ENCODE peak calls at places on chromosomes 12 and 14, in seven cellular contexts. One of them, this sample, is unnamed.

GRCh38 chr12:14373202-14373601 is 7.7 kb downstream of the ATF7IP start:
- DNase-seq in HepG2: no peak
- DNase-seq in SK-N-SH: no peak
- DNase-seq in H1: no peak
- DNase-seq in GM12891: no peak
- DNase-seq in GM12892: no peak
- DNase-seq in GM12878: no peak
- DNase-seq in this sample: no peak

GRCh38 chr12:24780969-24781368 is 167.9 kb downstream of the BCAT1 start:
- DNase-seq in GM12891: no peak
- DNase-seq in GM12878: no peak
- DNase-seq in GM12892: no peak
- DNase-seq in HepG2: no peak
- DNase-seq in H1: no peak
- DNase-seq in SK-N-SH: peak
- DNase-seq in this sample: peak

GRCh38 chr12:28424965-28425364 is 234.7 kb downstream of the CCDC91 start:
- DNase-seq in HepG2: peak
- DNase-seq in GM12892: no peak
- DNase-seq in SK-N-SH: no peak
- DNase-seq in GM12891: no peak
- DNase-seq in GM12878: no peak
- DNase-seq in H1: no peak
- DNase-seq in this sample: no peak

GRCh38 chr12:104722541-104723534 is 235.3 kb downstream of the SLC41A2 start:
- DNase-seq in SK-N-SH: peak
- DNase-seq in H1: no peak
- DNase-seq in HepG2: no peak
- DNase-seq in GM12892: no peak
- DNase-seq in GM12891: no peak
- DNase-seq in GM12878: no peak
- DNase-seq in this sample: peak

GRCh38 chr12:120475643-120476042 is 6.1 kb upstream of the SRSF9 start:
- DNase-seq in H1: no peak
- DNase-seq in GM12878: no peak
- DNase-seq in GM12892: no peak
- DNase-seq in GM12891: no peak
- DNase-seq in HepG2: no peak
- DNase-seq in SK-N-SH: no peak
- DNase-seq in this sample: no peak

GRCh38 chr12:99600388-99600787 is 47.2 kb upstream of the GARIN6 start:
- DNase-seq in GM12878: peak
- DNase-seq in GM12892: no peak
- DNase-seq in SK-N-SH: no peak
- DNase-seq in HepG2: no peak
- DNase-seq in GM12891: no peak
- DNase-seq in H1: no peak
- DNase-seq in this sample: no peak

GRCh38 chr14:67641902-67642749 is 22.4 kb downstream of the ARG2 start:
- DNase-seq in GM12892: no peak
- DNase-seq in H1: no peak
- DNase-seq in HepG2: no peak
- DNase-seq in GM12878: no peak
- DNase-seq in GM12891: no peak
- DNase-seq in SK-N-SH: no peak
- DNase-seq in this sample: no peak

GRCh38 chr14:97361181-97361580 is 564.0 kb downstream of the VRK1 start:
- DNase-seq in GM12892: no peak
- DNase-seq in GM12878: no peak
- DNase-seq in H1: no peak
- DNase-seq in GM12891: no peak
- DNase-seq in HepG2: no peak
- DNase-seq in SK-N-SH: no peak
- DNase-seq in this sample: no peak

GRCh38 chr12:30630378-30631285 is 65.0 kb downstream of the IPO8 start:
- DNase-seq in H1: no peak
- DNase-seq in SK-N-SH: no peak
- DNase-seq in HepG2: no peak
- DNase-seq in GM12878: no peak
- DNase-seq in GM12891: no peak
- DNase-seq in GM12892: no peak
- DNase-seq in this sample: no peak

GRCh38 chr12:131827961-131828534 is at the start of gene MMP17:
- DNase-seq in GM12891: peak
- DNase-seq in SK-N-SH: peak
- DNase-seq in GM12878: no peak
- DNase-seq in GM12892: peak
- DNase-seq in HepG2: no peak
- DNase-seq in H1: no peak
- DNase-seq in this sample: peak

GRCh38 chr12:62865090-62865489 is 69.9 kb downstream of the PPM1H start:
- DNase-seq in H1: no peak
- DNase-seq in HepG2: no peak
- DNase-seq in GM12892: no peak
- DNase-seq in GM12878: no peak
- DNase-seq in GM12891: no peak
- DNase-seq in SK-N-SH: no peak
- DNase-seq in this sample: no peak

GRCh38 chr12:48078901-48079300 is 27.0 kb downstream of the SENP1 start:
- DNase-seq in GM12892: no peak
- DNase-seq in SK-N-SH: no peak
- DNase-seq in HepG2: no peak
- DNase-seq in GM12891: no peak
- DNase-seq in H1: no peak
- DNase-seq in GM12878: no peak
- DNase-seq in this sample: no peak

GRCh38 chr12:77189463-77189862 is 124.1 kb upstream of the E2F7 start:
- DNase-seq in GM12878: no peak
- DNase-seq in SK-N-SH: no peak
- DNase-seq in HepG2: no peak
- DNase-seq in GM12892: no peak
- DNase-seq in H1: no peak
- DNase-seq in GM12891: no peak
- DNase-seq in this sample: no peak

GRCh38 chr12:77537648-77538047 is 293.0 kb upstream of the NAV3 start:
- DNase-seq in GM12878: no peak
- DNase-seq in GM12892: no peak
- DNase-seq in HepG2: no peak
- DNase-seq in GM12891: no peak
- DNase-seq in SK-N-SH: no peak
- DNase-seq in H1: no peak
- DNase-seq in this sample: no peak

GRCh38 chr12:52187206-52187605 is 4.6 kb downstream of the KRT80 start:
- DNase-seq in H1: no peak
- DNase-seq in GM12892: no peak
- DNase-seq in SK-N-SH: no peak
- DNase-seq in GM12891: no peak
- DNase-seq in HepG2: no peak
- DNase-seq in GM12878: no peak
- DNase-seq in this sample: no peak

GRCh38 chr12:52187640-52188039 is 4.2 kb downstream of the KRT80 start:
- DNase-seq in GM12878: no peak
- DNase-seq in H1: no peak
- DNase-seq in HepG2: no peak
- DNase-seq in GM12891: no peak
- DNase-seq in GM12892: no peak
- DNase-seq in SK-N-SH: no peak
- DNase-seq in this sample: no peak

GRCh38 chr12:52185400-52185967 is 6.3 kb downstream of the KRT80 start:
- DNase-seq in HepG2: no peak
- DNase-seq in GM12891: no peak
- DNase-seq in SK-N-SH: no peak
- DNase-seq in H1: no peak
- DNase-seq in GM12878: no peak
- DNase-seq in GM12892: no peak
- DNase-seq in this sample: no peak

GRCh38 chr12:52184813-52185212 is 7.0 kb downstream of the KRT80 start:
- DNase-seq in GM12891: no peak
- DNase-seq in H1: no peak
- DNase-seq in GM12878: no peak
- DNase-seq in HepG2: no peak
- DNase-seq in SK-N-SH: peak
- DNase-seq in GM12892: no peak
- DNase-seq in this sample: no peak

GRCh38 chr12:52186135-52186840 is 5.5 kb downstream of the KRT80 start:
- DNase-seq in SK-N-SH: no peak
- DNase-seq in GM12891: no peak
- DNase-seq in GM12878: no peak
- DNase-seq in H1: no peak
- DNase-seq in GM12892: no peak
- DNase-seq in HepG2: peak
- DNase-seq in this sample: no peak
- TF ChIP-seq TAF1 in SK-N-SH: no peak
- TF ChIP-seq TAF1 in GM12891: no peak
- TF ChIP-seq TAF1 in GM12878: no peak
- TF ChIP-seq TAF1 in H1: no peak
- TF ChIP-seq TAF1 in GM12892: no peak
- TF ChIP-seq TAF1 in HepG2: no peak
- TF ChIP-seq TAF1 in this sample: no peak

DNA sequence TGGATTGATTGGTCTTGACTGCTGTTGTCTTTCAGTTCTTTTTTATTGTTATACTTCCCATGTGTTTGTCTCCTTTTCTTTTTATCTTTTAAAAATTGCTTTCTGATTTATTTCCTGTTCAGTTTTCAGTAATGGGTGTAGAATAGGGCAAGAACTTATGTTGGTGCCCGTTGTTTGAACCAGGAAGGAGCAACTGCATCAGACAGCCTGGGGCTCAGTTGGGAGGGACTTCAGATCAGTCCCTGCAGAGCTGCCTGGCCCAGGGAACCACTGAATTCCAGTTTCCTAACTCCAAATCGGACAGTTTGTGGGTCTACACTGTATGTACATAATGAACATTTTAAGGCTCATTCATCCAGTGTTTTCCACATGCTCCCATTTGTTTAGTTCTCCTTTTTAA is 64.9 kb downstream of the FBXO34 start:
- DNase-seq in GM12892: no peak
- DNase-seq in H1: no peak
- DNase-seq in GM12891: no peak
- DNase-seq in SK-N-SH: no peak
- DNase-seq in GM12878: no peak
- DNase-seq in HepG2: no peak
- DNase-seq in this sample: no peak
- TF ChIP-seq TAF1 in GM12892: no peak
- TF ChIP-seq TAF1 in H1: no peak
- TF ChIP-seq TAF1 in GM12891: no peak
- TF ChIP-seq TAF1 in SK-N-SH: no peak
- TF ChIP-seq TAF1 in GM12878: no peak
- TF ChIP-seq TAF1 in HepG2: no peak
- TF ChIP-seq TAF1 in this sample: no peak

GRCh38 chr12:75479963-75480461 is 543 bp upstream of the GLIPR1 start:
- DNase-seq in HepG2: no peak
- DNase-seq in GM12892: no peak
- DNase-seq in H1: no peak
- DNase-seq in SK-N-SH: no peak
- DNase-seq in GM12891: no peak
- DNase-seq in GM12878: no peak
- DNase-seq in this sample: no peak
- TF ChIP-seq TAF1 in HepG2: no peak
- TF ChIP-seq TAF1 in GM12892: no peak
- TF ChIP-seq TAF1 in H1: no peak
- TF ChIP-seq TAF1 in SK-N-SH: no peak
- TF ChIP-seq TAF1 in GM12891: no peak
- TF ChIP-seq TAF1 in GM12878: no peak
- TF ChIP-seq TAF1 in this sample: no peak

DNA sequence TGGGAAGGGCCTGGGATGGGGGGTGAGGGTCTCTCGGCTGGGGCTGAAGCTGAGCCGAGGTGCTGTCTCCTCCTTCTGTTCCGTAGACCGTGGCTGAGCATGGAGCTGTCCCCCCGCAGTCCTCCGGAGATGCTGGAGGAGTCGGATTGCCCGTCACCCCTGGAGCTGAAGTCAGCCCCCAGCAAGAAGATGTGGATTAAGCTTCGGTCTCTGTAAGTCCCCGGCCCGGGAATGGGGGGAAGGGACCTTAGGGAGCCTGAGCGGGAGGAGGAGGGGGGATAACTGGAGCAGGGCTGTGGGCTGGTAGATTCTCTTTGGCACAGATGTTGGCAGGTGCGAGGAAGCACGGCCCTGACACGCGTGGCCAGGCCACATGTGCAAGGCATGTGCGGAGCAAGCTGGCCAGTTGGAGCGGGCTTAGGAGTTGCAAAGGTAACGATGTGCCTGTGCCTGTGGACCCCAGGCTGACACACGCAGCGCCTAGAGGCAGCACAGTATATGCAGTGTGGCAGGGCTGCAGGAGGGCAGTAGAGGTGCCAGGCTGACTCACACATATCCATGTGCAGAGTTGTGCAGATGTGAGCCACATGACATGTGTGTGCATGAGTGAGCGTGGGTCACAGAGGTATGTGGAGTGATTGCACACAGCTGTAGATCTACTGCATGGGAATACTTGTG is 512 bp downstream of the PDE1B start:
- DNase-seq in GM12878: no peak
- DNase-seq in H1: no peak
- DNase-seq in HepG2: no peak
- DNase-seq in GM12892: no peak
- DNase-seq in SK-N-SH: no peak
- DNase-seq in GM12891: no peak
- DNase-seq in this sample: no peak
- TF ChIP-seq TAF1 in GM12878: no peak
- TF ChIP-seq TAF1 in H1: no peak
- TF ChIP-seq TAF1 in HepG2: no peak
- TF ChIP-seq TAF1 in GM12892: no peak
- TF ChIP-seq TAF1 in SK-N-SH: no peak
- TF ChIP-seq TAF1 in GM12891: no peak
- TF ChIP-seq TAF1 in this sample: no peak

GRCh38 chr12:25997401-25997973 is 39.0 kb downstream of the RASSF8 start:
- DNase-seq in GM12891: no peak
- DNase-seq in GM12878: no peak
- DNase-seq in SK-N-SH: no peak
- DNase-seq in GM12892: no peak
- DNase-seq in H1: no peak
- DNase-seq in HepG2: no peak
- DNase-seq in this sample: no peak
- TF ChIP-seq TAF1 in GM12891: no peak
- TF ChIP-seq TAF1 in GM12878: no peak
- TF ChIP-seq TAF1 in SK-N-SH: no peak
- TF ChIP-seq TAF1 in GM12892: no peak
- TF ChIP-seq TAF1 in H1: no peak
- TF ChIP-seq TAF1 in HepG2: no peak
- TF ChIP-seq TAF1 in this sample: no peak

GRCh38 chr14:100092832-100093231 is 27.6 kb downstream of the EVL start:
- DNase-seq in H1: no peak
- DNase-seq in GM12892: no peak
- DNase-seq in SK-N-SH: no peak
- DNase-seq in GM12878: no peak
- DNase-seq in HepG2: no peak
- DNase-seq in GM12891: no peak
- DNase-seq in this sample: no peak
- TF ChIP-seq TAF1 in H1: no peak
- TF ChIP-seq TAF1 in GM12892: no peak
- TF ChIP-seq TAF1 in SK-N-SH: no peak
- TF ChIP-seq TAF1 in GM12878: no peak
- TF ChIP-seq TAF1 in HepG2: no peak
- TF ChIP-seq TAF1 in GM12891: no peak
- TF ChIP-seq TAF1 in this sample: no peak